ENCODE peak calls at places on chromosome 22, in five cellular contexts. One of them, this sample, is unnamed.

GRCh38 chr22:45223304-45224117 is 17.2 kb downstream of the KIAA0930 start:
- DNase-seq in M059J: no peak
- DNase-seq in SW 1271: no peak
- DNase-seq in COR-L47: no peak
- DNase-seq in EH: no peak
- DNase-seq in this sample: no peak

GRCh38 chr22:20033045-20033706 is 12.3 kb downstream of the TANGO2 start:
- DNase-seq in M059J: no peak
- DNase-seq in EH: no peak
- DNase-seq in COR-L47: no peak
- DNase-seq in SW 1271: no peak
- DNase-seq in this sample: no peak

GRCh38 chr22:39135092-39135896 is 17.2 kb downstream of the CBX7 start:
- DNase-seq in M059J: peak
- DNase-seq in COR-L47: peak
- DNase-seq in SW 1271: no peak
- DNase-seq in EH: peak
- DNase-seq in this sample: no peak

GRCh38 chr22:22508274-22509176 is at the start of gene ZNF280B:
- DNase-seq in COR-L47: peak
- DNase-seq in M059J: peak
- DNase-seq in EH: peak
- DNase-seq in SW 1271: peak
- DNase-seq in this sample: peak

GRCh38 chr22:28142361-28142801 is 223.3 kb upstream of the PITPNB start:
- DNase-seq in COR-L47: no peak
- DNase-seq in EH: peak
- DNase-seq in SW 1271: peak
- DNase-seq in M059J: peak
- DNase-seq in this sample: no peak

GRCh38 chr22:48838376-48838775 is 989.3 kb downstream of the BRD1 start:
- DNase-seq in SW 1271: no peak
- DNase-seq in COR-L47: no peak
- DNase-seq in M059J: no peak
- DNase-seq in EH: no peak
- DNase-seq in this sample: no peak

GRCh38 chr22:46079093-46079860 is 71.0 kb upstream of the PPARA start:
- DNase-seq in M059J: peak
- DNase-seq in EH: peak
- DNase-seq in SW 1271: no peak
- DNase-seq in COR-L47: no peak
- DNase-seq in this sample: peak

GRCh38 chr22:36797988-36798670 is 18.7 kb downstream of the PVALB start:
- DNase-seq in M059J: no peak
- DNase-seq in SW 1271: no peak
- DNase-seq in EH: no peak
- DNase-seq in COR-L47: no peak
- DNase-seq in this sample: no peak

GRCh38 chr22:20782601-20783299 is 8.8 kb downstream of the SERPIND1 start:
- DNase-seq in SW 1271: no peak
- DNase-seq in M059J: no peak
- DNase-seq in COR-L47: no peak
- DNase-seq in EH: no peak
- DNase-seq in this sample: no peak

GRCh38 chr22:31637938-31638618 is 23.9 kb downstream of the PISD start:
- DNase-seq in SW 1271: no peak
- DNase-seq in COR-L47: no peak
- DNase-seq in EH: no peak
- DNase-seq in M059J: peak
- DNase-seq in this sample: no peak

GRCh38 chr22:27331526-27332281 is 469.9 kb downstream of the MN1 start:
- DNase-seq in M059J: peak
- DNase-seq in COR-L47: peak
- DNase-seq in EH: peak
- DNase-seq in SW 1271: no peak
- DNase-seq in this sample: no peak

GRCh38 chr22:47088480-47089145 is 326.2 kb downstream of the TBC1D22A start:
- DNase-seq in COR-L47: no peak
- DNase-seq in SW 1271: no peak
- DNase-seq in EH: no peak
- DNase-seq in M059J: no peak
- DNase-seq in this sample: no peak

GRCh38 chr22:32617883-32618282 is 143.3 kb downstream of the FBXO7 start:
- DNase-seq in COR-L47: no peak
- DNase-seq in EH: no peak
- DNase-seq in M059J: no peak
- DNase-seq in SW 1271: no peak
- DNase-seq in this sample: no peak

GRCh38 chr22:24727218-24727851 is 47.2 kb downstream of the PIWIL3 start:
- DNase-seq in EH: peak
- DNase-seq in COR-L47: peak
- DNase-seq in M059J: peak
- DNase-seq in SW 1271: peak
- DNase-seq in this sample: no peak

GRCh38 chr22:22342697-22343602 is 98.4 kb downstream of the VPREB1 start:
- DNase-seq in EH: peak
- DNase-seq in COR-L47: peak
- DNase-seq in SW 1271: peak
- DNase-seq in M059J: peak
- DNase-seq in this sample: no peak

GRCh38 chr22:17733484-17733883 is 40.8 kb downstream of the BID start:
- DNase-seq in SW 1271: no peak
- DNase-seq in M059J: peak
- DNase-seq in COR-L47: no peak
- DNase-seq in EH: peak
- DNase-seq in this sample: no peak

GRCh38 chr22:17035246-17035645 is 27.2 kb upstream of the GAB4 start:
- DNase-seq in M059J: peak
- DNase-seq in COR-L47: no peak
- DNase-seq in SW 1271: no peak
- DNase-seq in EH: no peak
- DNase-seq in this sample: no peak

GRCh38 chr22:26848244-26848920 is 191.0 kb downstream of the MIAT start:
- DNase-seq in COR-L47: no peak
- DNase-seq in EH: no peak
- DNase-seq in M059J: peak
- DNase-seq in SW 1271: no peak
- DNase-seq in this sample: no peak

GRCh38 chr22:24160546-24160945 is 20.7 kb upstream of the SUSD2 start:
- DNase-seq in M059J: no peak
- DNase-seq in EH: no peak
- DNase-seq in SW 1271: no peak
- DNase-seq in COR-L47: no peak
- DNase-seq in this sample: no peak

This sample was measured in mesothelial cell of epicardium.